ENCODE peak calls at places on chromosomes 5 and 9, in six cellular contexts. Z is lower leg skin, S is stomach, U is erythroblast, V is heart left ventricle, O is IMR-90. X is an unnamed sample.

GRCh38 chr9:89021154-89021803 is 30.0 kb downstream of the S1PR3 start:
- DNase-seq in Z (peak; percentile 65), S (peak; percentile 39), U (no peak), V (no peak), O (peak; percentile 94), X (peak; percentile 92)

GRCh38 chr9:124320062-124320973 is 62.6 kb downstream of the NEK6 start:
- DNase-seq in Z (peak; percentile 54), S (peak; percentile 72), U (peak; percentile 34), V (peak; percentile 68), O (peak; percentile 60), X (no peak)

GRCh38 chr9:6968271-6968670 is 210.5 kb downstream of the KDM4C start:
- DNase-seq in Z (no peak), S (no peak), U (no peak), V (no peak), O (peak; percentile 47), X (no peak)

GRCh38 chr5:1763548-1763911 is 36.1 kb downstream of the MRPL36 start:
- DNase-seq in Z (peak; percentile 35), S (no peak), U (peak; percentile 31), V (peak; percentile 22), O (peak; percentile 72), X (no peak)

GRCh38 chr9:114790521-114790920 is 15.3 kb downstream of the TNFSF15 start:
- DNase-seq in Z (no peak), S (no peak), U (no peak), V (no peak), O (no peak), X (no peak)

GRCh38 chr9:34279431-34279830 is 49.6 kb downstream of the KIF24 start:
- DNase-seq in Z (no peak), S (no peak), U (no peak), V (no peak), O (no peak), X (no peak)

GRCh38 chr9:123267481-123268239 is 726 bp downstream of the STRBP start:
- DNase-seq in Z (no peak), S (peak; percentile 32), U (peak; percentile 18), V (peak; percentile 28), O (no peak), X (no peak)

GRCh38 chr5:164206196-164206595 is 700.8 kb downstream of the MAT2B start:
- DNase-seq in Z (no peak), S (no peak), U (no peak), V (no peak), O (no peak), X (no peak)

GRCh38 chr5:31193591-31194457 is at the start of gene CDH6:
- DNase-seq in Z (no peak), S (no peak), U (no peak), V (peak; percentile 13), O (peak; percentile 75), X (no peak)

GRCh38 chr9:38127271-38127839 is 58.3 kb upstream of the SHB start:
- DNase-seq in Z (no peak), S (no peak), U (no peak), V (no peak), O (peak; percentile 29), X (no peak)

GRCh38 chr9:114047717-114048116 is 30.4 kb downstream of the AMBP start:
- DNase-seq in Z (no peak), S (peak; percentile 40), U (no peak), V (no peak), O (no peak), X (no peak)

GRCh38 chr9:90642570-90643539 is at the start of gene DIRAS2:
- DNase-seq in Z (peak; percentile 18), S (peak; percentile 67), U (no peak), V (peak; percentile 13), O (peak; percentile 43), X (no peak)

GRCh38 chr9:137406876-137407589 is 15.9 kb downstream of the EXD3 start:
- DNase-seq in Z (no peak), S (peak; percentile 79), U (peak; percentile 80), V (peak; percentile 78), O (peak; percentile 44), X (no peak)

GRCh38 chr5:8843766-8844165 is 702.1 kb downstream of the SEMA5A start:
- DNase-seq in Z (peak; percentile 28), S (no peak), U (no peak), V (no peak), O (peak; percentile 85), X (no peak)

GRCh38 chr5:139639619-139640431 is 8.3 kb upstream of the CXXC5 start:
- DNase-seq in Z (no peak), S (peak; percentile 29), U (no peak), V (no peak), O (peak; percentile 53), X (no peak)

GRCh38 chr5:110549301-110549700 is 177.2 kb downstream of the TMEM232 start:
- DNase-seq in Z (no peak), S (no peak), U (no peak), V (no peak), O (no peak), X (no peak)

GRCh38 chr5:125129151-125129806 is 382.8 kb upstream of the ZNF608 start:
- DNase-seq in Z (no peak), S (no peak), U (no peak), V (no peak), O (no peak), X (peak; percentile 31)

GRCh38 chr5:1315018-1315708 is 20.3 kb upstream of the TERT start:
- DNase-seq in Z (no peak), S (peak; percentile 16), U (no peak), V (no peak), O (no peak), X (no peak)

GRCh38 chr5:74409166-74409706 is 231.3 kb downstream of the ENC1 start:
- DNase-seq in Z (no peak), S (peak; percentile 53), U (no peak), V (no peak), O (no peak), X (peak; percentile 80)

GRCh38 chr9:17531642-17532254 is 47.1 kb upstream of the SH3GL2 start:
- DNase-seq in Z (no peak), S (peak; percentile 61), U (peak; percentile 29), V (no peak), O (peak; percentile 60), X (peak; percentile 75)

GRCh38 chr5:16489322-16489791 is 23.8 kb upstream of the ZNF622 start:
- DNase-seq in Z (no peak), S (no peak), U (peak; percentile 10), V (no peak), O (peak; percentile 64), X (no peak)

GRCh38 chr5:127683006-127683405 is 20.2 kb upstream of the CCDC192 start:
- DNase-seq in Z (no peak), S (peak; percentile 30), U (no peak), V (no peak), O (no peak), X (no peak)

GRCh38 chr5:126814721-126815404 is 37.9 kb downstream of the LMNB1 start:
- DNase-seq in Z (no peak), S (no peak), U (no peak), V (no peak), O (peak; percentile 65), X (no peak)

GRCh38 chr5:55924744-55925143 is 70.0 kb downstream of the IL6ST start:
- DNase-seq in Z (no peak), S (no peak), U (no peak), V (no peak), O (no peak), X (no peak)

GRCh38 chr5:64165500-64166200 is at the start of gene RNF180:
- DNase-seq in Z (no peak), S (peak; percentile 59), U (no peak), V (peak; percentile 70), O (no peak), X (no peak)

GRCh38 chr5:72178910-72179815 is 71.9 kb downstream of the MAP1B start:
- DNase-seq in Z (peak; percentile 70), S (no peak), U (no peak), V (peak; percentile 57), O (peak; percentile 91), X (no peak)

GRCh38 chr5:169354263-169354662 is 53.3 kb upstream of the SLIT3 start:
- DNase-seq in Z (no peak), S (no peak), U (no peak), V (no peak), O (peak; percentile 53), X (no peak)

DNA sequence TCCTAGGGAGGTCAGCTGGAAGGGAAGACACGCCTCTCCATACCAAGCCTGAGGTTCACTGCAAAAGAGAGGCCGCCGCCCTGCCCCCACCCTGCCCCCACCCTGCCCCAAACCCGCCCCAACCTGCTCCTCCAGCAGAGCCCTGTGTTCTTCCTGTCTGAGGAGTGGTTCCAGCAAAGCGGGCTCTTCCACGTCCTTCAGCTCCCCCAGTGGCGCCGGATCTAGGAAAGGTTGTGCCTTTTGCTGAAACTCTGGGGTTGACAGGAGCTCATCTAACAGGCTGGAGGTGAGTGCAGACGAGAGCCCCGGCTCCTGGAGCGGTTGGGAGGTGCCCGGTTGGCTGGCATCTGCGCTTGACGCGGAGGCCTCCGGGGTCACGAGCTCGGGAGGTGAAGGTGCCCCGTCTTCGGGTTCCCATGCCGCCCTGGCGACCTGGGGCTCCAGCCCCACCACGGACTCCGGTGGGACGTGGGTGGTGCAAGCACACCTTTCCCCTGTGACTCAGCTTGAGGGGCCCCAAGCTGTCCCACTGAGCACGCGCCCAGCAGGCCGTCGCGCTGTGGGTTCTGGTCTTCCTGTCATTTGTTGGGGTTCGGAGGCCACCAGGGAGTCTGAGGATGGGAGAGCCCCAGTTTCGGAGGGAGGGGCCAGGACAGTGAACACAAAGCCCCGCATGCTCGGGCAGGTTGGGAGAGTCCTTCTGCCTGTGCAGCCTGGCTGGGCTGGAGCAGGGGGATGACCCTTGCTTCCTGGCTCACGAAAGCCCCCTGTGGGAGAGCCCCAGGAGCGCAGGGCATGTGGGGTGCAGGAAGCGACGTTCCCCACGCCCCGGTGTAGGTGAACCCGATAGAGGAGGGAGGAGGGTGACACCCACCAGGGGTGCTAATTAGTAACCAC is 1467.1 kb downstream of the FOXD4L5 start:
- DNase-seq in Z (peak; percentile 72), S (peak; percentile 64), U (no peak), V (peak; percentile 46), O (peak; percentile 8), X (peak; percentile 97)
- TF ChIP-seq POLR2A in Z (no peak), S (no peak), U (no peak), V (no peak), O (no peak), X (no peak)

GRCh38 chr9:128159784-128160602 is at the start of gene BBLN:
- DNase-seq in Z (peak; percentile 92), S (peak; percentile 96), U (peak; percentile 92), V (peak; percentile 96), O (peak; percentile 85), X (peak; percentile 98)
- TF ChIP-seq POLR2A in Z (no peak), S (no peak), U (peak; percentile 79), V (no peak), O (peak; percentile 72), X (peak; percentile 51)

GRCh38 chr9:134325096-134325812 is 1.0 kb upstream of the RXRA start:
- DNase-seq in Z (peak; percentile 54), S (peak; percentile 68), U (peak; percentile 70), V (peak; percentile 52), O (peak; percentile 49), X (no peak)
- TF ChIP-seq POLR2A in Z (no peak), S (no peak), U (no peak), V (no peak), O (no peak), X (no peak)

DNA sequence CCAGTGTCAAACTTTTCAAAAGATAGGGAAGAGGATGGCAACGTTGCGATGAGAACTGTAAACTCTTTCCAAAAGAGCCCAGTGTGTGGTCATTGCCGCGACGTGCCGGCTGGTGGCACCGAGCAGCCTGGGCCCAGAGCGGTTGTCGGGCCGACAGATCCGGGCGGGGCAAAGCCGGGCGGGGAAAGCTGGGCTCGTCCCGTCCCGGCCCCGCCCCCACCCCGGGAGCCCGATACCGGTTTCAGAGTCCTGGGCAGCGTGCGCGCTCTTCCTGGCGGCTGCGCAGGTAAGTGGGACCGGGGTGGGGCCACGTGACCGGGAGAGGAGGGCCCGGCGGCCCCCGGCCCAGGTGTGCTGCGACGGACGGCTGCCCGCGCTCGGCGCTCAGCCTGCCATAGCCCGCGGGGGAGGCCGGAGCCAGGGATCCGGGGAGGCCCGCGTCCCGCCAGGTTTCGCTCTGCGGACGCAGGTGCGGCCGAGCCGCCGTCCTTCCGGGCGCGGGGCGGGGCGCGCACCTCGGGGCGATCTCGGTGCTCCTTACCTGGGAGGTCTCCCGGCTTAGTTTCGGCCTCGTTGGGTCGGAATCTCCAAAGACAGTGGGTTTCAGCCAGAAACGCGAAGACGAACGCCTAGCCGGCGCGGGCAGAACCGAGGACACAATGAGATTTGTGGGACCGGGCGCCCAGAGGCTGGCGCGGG is at the start of gene MARVELD2:
- DNase-seq in Z (peak; percentile 63), S (peak; percentile 96), U (peak; percentile 78), V (peak; percentile 57), O (peak; percentile 6), X (no peak)
- TF ChIP-seq POLR2A in Z (no peak), S (no peak), U (no peak), V (no peak), O (no peak), X (no peak)